ENCODE peak calls at places on chromosomes 4 and X, in four cellular contexts. G is sigmoid colon; X is effector memory CD4-positive, alpha-beta T cell; O is A549. I is an unnamed sample.

GRCh38 chr4:186554485-186554884 is 882 bp downstream of the MTNR1A start:
- DNase-seq in G (no peak), X (no peak), O (peak; percentile 28), I (peak; percentile 31)

GRCh38 chr4:133711817-133712216 is 489.8 kb downstream of the PABPC4L start:
- DNase-seq in G (no peak), X (no peak), O (peak; percentile 0), I (no peak)

GRCh38 chr4:72690782-72691181 is 121.8 kb upstream of the ADAMTS3 start:
- DNase-seq in G (no peak), X (no peak), O (no peak), I (no peak)

GRCh38 chr4:176849076-176849475 is 56.4 kb upstream of the VEGFC start:
- DNase-seq in G (no peak), X (no peak), O (no peak), I (no peak)

GRCh38 chrX:49192722-49193328 is 6.7 kb upstream of the PRICKLE3 start:
- DNase-seq in G (no peak), X (no peak), O (no peak), I (no peak)

GRCh38 chr4:101279377-101279871 is 67.9 kb downstream of the PPP3CA start:
- DNase-seq in G (peak; percentile 74), X (no peak), O (no peak), I (no peak)

GRCh38 chrX:96436105-96436504 is 248.5 kb upstream of the DIAPH2 start:
- DNase-seq in G (no peak), X (no peak), O (no peak), I (no peak)

GRCh38 chrX:41381685-41382084 is 47.7 kb downstream of the DDX3X start:
- DNase-seq in G (peak; percentile 79), X (no peak), O (peak; percentile 53), I (no peak)

GRCh38 chr4:166324321-166324720 is 451.3 kb downstream of the TLL1 start:
- DNase-seq in G (no peak), X (no peak), O (no peak), I (no peak)

GRCh38 chr4:22345678-22346077 is 170.2 kb downstream of the ADGRA3 start:
- DNase-seq in G (no peak), X (no peak), O (no peak), I (no peak)

GRCh38 chrX:109658391-109658790 is 33.4 kb upstream of the KCNE5 start:
- DNase-seq in G (no peak), X (no peak), O (no peak), I (no peak)

GRCh38 chrX:68249401-68249831 is 183.9 kb downstream of the OPHN1 start:
- DNase-seq in G (peak; percentile 73), X (no peak), O (no peak), I (no peak)

GRCh38 chrX:66728818-66729271 is 90.0 kb upstream of the EDA2R start:
- DNase-seq in G (peak; percentile 57), X (peak; percentile 22), O (peak; percentile 30), I (peak; percentile 26)

GRCh38 chr4:5341151-5341925 is 290.1 kb downstream of the STK32B start:
- DNase-seq in G (no peak), X (no peak), O (no peak), I (no peak)

GRCh38 chr4:4969298-4969697 is 50.0 kb downstream of the CYTL1 start:
- DNase-seq in G (peak; percentile 83), X (no peak), O (peak; percentile 15), I (no peak)

GRCh38 chr4:139794158-139794954 is 128.7 kb downstream of the MGST2 start:
- DNase-seq in G (no peak), X (no peak), O (no peak), I (no peak)

GRCh38 chrX:1599791-1600405 is 8.5 kb downstream of the AKAP17A start:
- DNase-seq in G (no peak), X (no peak), O (no peak), I (no peak)

GRCh38 chrX:100895365-100896075 is 21.4 kb upstream of the NOX1 start:
- DNase-seq in G (no peak), X (no peak), O (no peak), I (no peak)

GRCh38 chr4:1578968-1579833 is 104.9 kb downstream of the FAM53A start:
- DNase-seq in G (peak; percentile 92), X (peak; percentile 71), O (peak; percentile 72), I (peak; percentile 55)

GRCh38 chr4:40204507-40205258 is 7.9 kb downstream of the RHOH start:
- DNase-seq in G (no peak), X (no peak), O (no peak), I (no peak)

GRCh38 chr4:40206421-40206820 is 9.6 kb downstream of the RHOH start:
- DNase-seq in G (no peak), X (no peak), O (no peak), I (no peak)

GRCh38 chr4:40201898-40202297 is 5.1 kb downstream of the RHOH start:
- DNase-seq in G (no peak), X (no peak), O (no peak), I (no peak)

GRCh38 chr4:40202474-40202873 is 5.6 kb downstream of the RHOH start:
- DNase-seq in G (no peak), X (no peak), O (no peak), I (no peak)

GRCh38 chr4:40205259-40206198 is 8.7 kb downstream of the RHOH start:
- DNase-seq in G (no peak), X (no peak), O (no peak), I (no peak)
- H3K4me1 ChIP-seq in G (no peaks in the 10 kb centered on the region), X (peaks cover 42% of the 10 kb centered on the region), O (peaks cover 11% of the 10 kb centered on the region), I (no peaks in the 10 kb centered on the region)

GRCh38 chrX:79162076-79162475 is 17.6 kb downstream of the GPR174 start:
- DNase-seq in G (no peak), X (no peak), O (no peak), I (no peak)
- H3K4me3 ChIP-seq in G (no peak overlapping the region), X (peak overlapping the region; percentile 23), O (no peak overlapping the region), I (no peak overlapping the region)

GRCh38 chr4:40581254-40582140 is 48.2 kb downstream of the RBM47 start:
- DNase-seq in G (no peak), X (no peak), O (no peak), I (no peak)
- H3K4me1 ChIP-seq in G (no peaks in the 10 kb centered on the region), X (no peaks in the 10 kb centered on the region), O (peaks cover 73% of the 10 kb centered on the region), I (peaks cover 2% of the 10 kb centered on the region)

DNA sequence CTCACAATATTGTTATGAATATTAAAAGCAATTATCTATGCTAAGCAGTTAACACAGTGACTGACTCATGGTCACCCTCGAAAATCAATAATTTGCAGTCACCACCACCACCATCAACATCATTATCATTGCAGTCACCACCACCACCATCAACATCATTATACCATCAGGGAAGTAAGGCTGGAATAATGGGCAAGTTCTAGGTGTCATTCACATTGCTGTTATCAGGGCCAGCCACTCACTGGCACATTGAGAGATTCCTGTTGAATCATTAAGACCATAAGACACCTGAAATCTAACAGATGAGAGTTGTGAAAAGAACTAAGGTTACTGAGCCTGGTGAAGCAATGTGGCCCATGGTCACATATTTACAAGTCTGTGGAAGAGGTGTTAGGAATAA is 247.6 kb upstream of the BOD1L1 start:
- DNase-seq in G (no peak), X (no peak), O (no peak), I (no peak)
- H3K4me3 ChIP-seq in G (no peak overlapping the region), X (no peak overlapping the region), O (no peak overlapping the region), I (no peak overlapping the region)

DNA sequence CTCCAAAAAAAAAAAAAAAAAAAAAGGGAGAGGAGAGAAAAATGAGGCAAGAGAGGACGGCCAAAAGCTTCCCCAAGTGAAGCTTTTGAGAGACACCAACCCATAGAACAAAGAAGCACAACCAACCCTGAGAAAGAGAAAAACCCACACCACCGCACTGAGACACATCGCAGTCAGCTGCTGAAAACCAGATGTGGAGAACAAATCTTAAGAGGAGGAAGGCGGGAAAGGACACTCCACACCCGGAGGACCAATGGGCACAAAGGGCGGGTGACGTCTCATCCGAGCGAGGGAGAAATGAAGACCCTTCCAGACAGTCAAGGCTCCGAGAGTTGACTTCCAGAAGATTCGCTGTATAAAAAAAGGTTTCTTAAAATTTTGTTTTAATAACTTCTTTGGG is 112.1 kb downstream of the AFAP1 start:
- DNase-seq in G (peak; percentile 54), X (no peak), O (no peak), I (no peak)
- H3K4me1 ChIP-seq in G (no peaks in the 10 kb centered on the region), X (peaks cover 26% of the 10 kb centered on the region), O (peaks cover 60% of the 10 kb centered on the region), I (peaks cover 11% of the 10 kb centered on the region)

GRCh38 chr4:38387348-38387747 is 276.7 kb upstream of the KLF3 start:
- DNase-seq in G (peak; percentile 81), X (no peak), O (no peak), I (no peak)

GRCh38 chr4:38386011-38386551 is 277.9 kb upstream of the KLF3 start:
- DNase-seq in G (no peak), X (no peak), O (no peak), I (no peak)

GRCh38 chr4:38385286-38386010 is 278.6 kb upstream of the KLF3 start:
- DNase-seq in G (no peak), X (no peak), O (peak; percentile 9), I (peak; percentile 15)

GRCh38 chr4:38386654-38387188 is 277.3 kb upstream of the KLF3 start:
- DNase-seq in G (no peak), X (no peak), O (no peak), I (no peak)

GRCh38 chr4:38387819-38388218 is 276.2 kb upstream of the KLF3 start:
- DNase-seq in G (no peak), X (no peak), O (no peak), I (no peak)
- H3K4me3 ChIP-seq in G (no peak overlapping the region), X (no peak overlapping the region), O (no peak overlapping the region), I (no peak overlapping the region)

GRCh38 chrX:13001097-13001496 is 26.2 kb downstream of the TMSB4X start:
- DNase-seq in G (no peak), X (no peak), O (no peak), I (no peak)

GRCh38 chrX:12999422-12999821 is 24.5 kb downstream of the TMSB4X start:
- DNase-seq in G (no peak), X (no peak), O (no peak), I (no peak)

GRCh38 chrX:12997898-12998687 is 23.2 kb downstream of the TMSB4X start:
- DNase-seq in G (no peak), X (no peak), O (no peak), I (peak; percentile 44)

GRCh38 chrX:13001961-13002671 is 27.2 kb downstream of the TMSB4X start:
- DNase-seq in G (no peak), X (no peak), O (no peak), I (no peak)

DNA sequence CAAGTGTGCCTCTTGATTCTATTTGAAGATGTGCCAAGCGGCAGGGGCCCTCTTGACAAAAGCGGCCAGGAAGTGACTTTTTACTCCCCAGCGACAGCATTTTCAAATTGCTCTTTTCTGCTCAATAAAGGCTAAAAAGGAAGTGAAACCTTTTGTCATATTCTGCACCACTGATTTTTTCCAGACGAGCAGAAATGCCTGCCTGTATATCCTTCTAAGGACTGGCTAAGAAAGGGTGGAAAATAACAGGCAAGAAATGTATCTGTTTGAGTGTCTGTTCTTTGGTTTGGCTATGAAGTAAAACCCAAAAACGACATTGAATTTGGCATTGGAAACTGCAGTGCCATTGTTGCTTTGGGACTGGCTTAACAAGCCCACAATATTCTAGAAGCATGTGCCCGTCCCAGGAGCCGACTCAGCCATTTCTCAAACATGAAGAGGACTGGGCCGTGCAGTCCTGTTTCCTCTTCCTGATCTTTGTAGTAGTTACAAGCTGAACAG is 25.5 kb downstream of the TMSB4X start:
- DNase-seq in G (no peak), X (no peak), O (no peak), I (peak; percentile 34)
- H3K4me1 ChIP-seq in G (no peaks in the 10 kb centered on the region), X (peaks cover 44% of the 10 kb centered on the region), O (peaks cover 61% of the 10 kb centered on the region), I (peaks cover 37% of the 10 kb centered on the region)

DNA sequence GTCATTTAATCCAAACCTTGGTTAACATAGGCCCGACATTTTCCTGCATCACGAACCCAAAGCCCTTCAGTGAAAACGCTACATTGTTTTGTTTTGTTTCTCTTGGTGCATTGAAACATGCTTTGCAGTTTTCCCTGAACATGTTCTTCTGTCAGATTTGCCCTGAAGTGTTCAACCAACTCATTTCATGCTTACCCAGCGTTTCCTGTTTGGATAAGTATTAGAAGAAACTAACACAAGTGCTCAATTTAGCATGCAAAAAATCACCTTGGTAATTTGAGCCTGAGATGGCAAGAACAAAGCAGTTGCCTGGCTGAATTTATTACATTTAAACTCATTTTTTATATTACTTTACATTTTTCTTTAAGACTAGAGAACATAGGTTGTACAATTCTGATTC is 160.1 kb upstream of the VCX3A start:
- DNase-seq in G (no peak), X (no peak), O (no peak), I (no peak)
- H3K4me3 ChIP-seq in G (no peak overlapping the region), X (no peak overlapping the region), O (no peak overlapping the region), I (no peak overlapping the region)